ENCODE peak calls at places on chromosomes 13 and 19, in four cellular contexts. One of them, this sample, is unnamed.

GRCh38 chr19:3608750-3609322 is 2.2 kb upstream of the TBXA2R start:
- DNase-seq in lower leg skin: no peak
- DNase-seq in HCT116: no peak
- DNase-seq in erythroblast: no peak
- DNase-seq in this sample: no peak

GRCh38 chr13:53301449-53301848 is 272.8 kb downstream of the OLFM4 start:
- DNase-seq in lower leg skin: no peak
- DNase-seq in HCT116: no peak
- DNase-seq in erythroblast: no peak
- DNase-seq in this sample: no peak

GRCh38 chr19:35011737-35012682 is 11.9 kb downstream of the GRAMD1A start:
- DNase-seq in lower leg skin: no peak
- DNase-seq in HCT116: no peak
- DNase-seq in erythroblast: no peak
- DNase-seq in this sample: no peak

GRCh38 chr19:591099-591958 is 1.6 kb downstream of the HCN2 start:
- DNase-seq in lower leg skin: no peak
- DNase-seq in HCT116: no peak
- DNase-seq in erythroblast: no peak
- DNase-seq in this sample: no peak

GRCh38 chr13:111900390-111901180 is 166.4 kb upstream of the SOX1 start:
- DNase-seq in lower leg skin: peak
- DNase-seq in HCT116: no peak
- DNase-seq in erythroblast: no peak
- DNase-seq in this sample: no peak

GRCh38 chr13:42076309-42076713 is 27.9 kb downstream of the DGKH start:
- DNase-seq in lower leg skin: no peak
- DNase-seq in HCT116: no peak
- DNase-seq in erythroblast: no peak
- DNase-seq in this sample: no peak

GRCh38 chr13:43979492-43979891 is 99.8 kb downstream of the LACC1 start:
- DNase-seq in lower leg skin: no peak
- DNase-seq in HCT116: no peak
- DNase-seq in erythroblast: no peak
- DNase-seq in this sample: no peak

GRCh38 chr19:33206261-33207039 is 12.3 kb downstream of the LRP3 start:
- DNase-seq in lower leg skin: no peak
- DNase-seq in HCT116: no peak
- DNase-seq in erythroblast: no peak
- DNase-seq in this sample: no peak

GRCh38 chr13:34038326-34039068 is 220.5 kb downstream of the RFC3 start:
- DNase-seq in lower leg skin: no peak
- DNase-seq in HCT116: no peak
- DNase-seq in erythroblast: no peak
- DNase-seq in this sample: no peak

GRCh38 chr13:90710355-90710754 is 637.1 kb upstream of the MIR17HG start:
- DNase-seq in lower leg skin: no peak
- DNase-seq in HCT116: no peak
- DNase-seq in erythroblast: no peak
- DNase-seq in this sample: no peak

GRCh38 chr13:75687145-75687763 is 51.1 kb downstream of the LMO7 start:
- DNase-seq in lower leg skin: no peak
- DNase-seq in HCT116: peak
- DNase-seq in erythroblast: no peak
- DNase-seq in this sample: no peak

GRCh38 chr13:23796546-23796945 is 92.7 kb downstream of the MIPEP start:
- DNase-seq in lower leg skin: no peak
- DNase-seq in HCT116: no peak
- DNase-seq in erythroblast: no peak
- DNase-seq in this sample: no peak

GRCh38 chr19:9565900-9566705 is 18.2 kb downstream of the ZNF121 start:
- DNase-seq in lower leg skin: no peak
- DNase-seq in HCT116: no peak
- DNase-seq in erythroblast: peak
- DNase-seq in this sample: no peak

This sample was measured in keratinocyte.